ENCODE peak calls at places on chromosomes 11 and 22, in seven cellular contexts. I, Y, J, R, B, T and L are unnamed samples.
A peak's percentile ranks its signal among the peaks of the same experiment; 100 is the strongest.

GRCh38 chr11:73147771-73148681 is 5.9 kb upstream of the FCHSD2 start:
- DNase-seq in R (no peak), I (no peak), T (no peak), Y (no peak), B (no peak), J (no peak), L (no peak)

GRCh38 chr11:21806982-21807749 is 385.7 kb upstream of the ANO5 start:
- DNase-seq in T (no peak), I (no peak), J (no peak), B (no peak), Y (no peak), R (no peak), L (no peak)

GRCh38 chr11:115005663-115006062 is 327.3 kb downstream of the NXPE2 start:
- DNase-seq in Y (no peak), J (no peak), I (no peak), B (no peak), T (no peak), R (no peak), L (no peak)

GRCh38 chr11:65334696-65335295 is 1.1 kb downstream of the DPF2 start:
- DNase-seq in J (no peak), T (no peak), Y (no peak), R (no peak), I (no peak), B (no peak), L (no peak)

GRCh38 chr11:89443366-89444303 is 47.5 kb downstream of the NOX4 start:
- DNase-seq in T (no peak), B (no peak), R (no peak), Y (no peak), J (no peak), I (no peak), L (no peak)

GRCh38 chr11:102914238-102915043 is 39.7 kb upstream of the MMP12 start:
- DNase-seq in J (peak; percentile 60), Y (peak; percentile 68), B (no peak), T (no peak), I (peak; percentile 38), R (no peak), L (no peak)

GRCh38 chr11:69525516-69526452 is 44.3 kb downstream of the LINC01488 start:
- DNase-seq in I (no peak), Y (no peak), T (no peak), B (no peak), J (no peak), R (no peak), L (no peak)

GRCh38 chr11:103659743-103660142 is 376.7 kb upstream of the DDI1 start:
- DNase-seq in Y (no peak), B (no peak), I (no peak), T (no peak), R (no peak), J (no peak), L (no peak)

GRCh38 chr11:18383388-18384156 is 10.8 kb upstream of the LDHA start:
- DNase-seq in B (peak; percentile 62), Y (peak; percentile 79), T (peak; percentile 81), J (peak; percentile 99), R (peak; percentile 48), I (peak; percentile 99), L (peak; percentile 99)

GRCh38 chr11:73252577-73253191 is 19.5 kb upstream of the P2RY6 start:
- DNase-seq in R (no peak), B (no peak), I (no peak), T (no peak), Y (no peak), J (no peak), L (peak; percentile 25)

GRCh38 chr11:61454520-61454919 is 24.6 kb downstream of the SDHAF2 start:
- DNase-seq in T (no peak), R (no peak), I (no peak), B (no peak), Y (no peak), J (no peak), L (no peak)

GRCh38 chr11:67117667-67118058 is 1.4 kb upstream of the KDM2A start:
- DNase-seq in T (no peak), I (no peak), J (peak; percentile 23), B (peak; percentile 22), R (peak; percentile 35), Y (peak; percentile 56), L (no peak)

GRCh38 chr22:25702046-25702445 is 39.9 kb upstream of the MYO18B start:
- DNase-seq in Y (peak; percentile 34), J (peak; percentile 24), T (no peak), R (no peak), B (no peak), I (no peak), L (no peak)

GRCh38 chr11:118527109-118527508 is at the start of gene TTC36:
- DNase-seq in I (no peak), J (no peak), T (no peak), R (no peak), B (no peak), Y (no peak), L (no peak)

GRCh38 chr11:82782825-82783374 is 49.2 kb upstream of the FAM181B start:
- DNase-seq in B (no peak), Y (no peak), I (no peak), T (no peak), R (no peak), J (no peak), L (no peak)

GRCh38 chr22:29625090-29625825 is 21.8 kb downstream of the NF2 start:
- DNase-seq in Y (peak; percentile 84), T (peak; percentile 33), R (peak; percentile 46), B (no peak), I (peak; percentile 65), J (peak; percentile 93), L (peak; percentile 75)

GRCh38 chr11:45238724-45239123 is 47.4 kb downstream of the SYT13 start:
- DNase-seq in J (peak; percentile 32), Y (peak; percentile 27), B (no peak), T (no peak), I (peak; percentile 1), R (no peak), L (no peak)

GRCh38 chr11:119051440-119052162 is 5.4 kb downstream of the HYOU1 start:
- DNase-seq in R (no peak), B (no peak), Y (no peak), J (no peak), T (no peak), I (no peak), L (no peak)

GRCh38 chr11:42066113-42066512 is 606.7 kb upstream of the LRRC4C start:
- DNase-seq in Y (no peak), J (no peak), I (no peak), T (peak; percentile 42), B (no peak), R (no peak), L (no peak)

GRCh38 chr11:104918113-104918824 is 20.0 kb upstream of the CASP12 start:
- DNase-seq in B (no peak), Y (peak; percentile 95), J (peak; percentile 88), R (no peak), I (peak; percentile 52), T (no peak), L (no peak)

GRCh38 chr11:96293583-96293982 is 49.4 kb downstream of the MAML2 start:
- DNase-seq in B (no peak), J (peak; percentile 44), Y (no peak), I (no peak), T (no peak), R (no peak), L (no peak)